ENCODE peak calls at places on chromosomes 12 and 14, in five cellular contexts. P is OCI-LY7, J is GM23338, V is neural progenitor cell, F is HCT116. A is an unnamed sample.

GRCh38 chr14:86357119-86357518 is 827.2 kb downstream of the FLRT2 start:
- DNase-seq in P (no peak), J (no peak), V (no peak), F (no peak), A (no peak)

GRCh38 chr14:28365510-28365909 is 401.1 kb upstream of the FOXG1 start:
- DNase-seq in P (no peak), J (no peak), V (no peak), F (no peak), A (no peak)

GRCh38 chr14:35402323-35403084 is 2.0 kb downstream of the NFKBIA start:
- DNase-seq in P (peak; percentile 15), J (no peak), V (no peak), F (no peak), A (no peak)

GRCh38 chr12:71392521-71393145 is 47.0 kb upstream of the LGR5 start:
- DNase-seq in P (peak; percentile 63), J (peak; percentile 88), V (peak; percentile 74), F (peak; percentile 72), A (peak; percentile 84)

GRCh38 chr14:96176275-96176674 is 28.4 kb upstream of the BDKRB2 start:
- DNase-seq in P (no peak), J (no peak), V (no peak), F (no peak), A (no peak)

GRCh38 chr14:56891226-56891625 is 80.9 kb upstream of the OTX2 start:
- DNase-seq in P (no peak), J (no peak), V (peak; percentile 32), F (no peak), A (no peak)

GRCh38 chr14:61504841-61505340 is 183.5 kb downstream of the PRKCH start:
- DNase-seq in P (no peak), J (no peak), V (no peak), F (no peak), A (no peak)

GRCh38 chr12:2615665-2616387 is 178.9 kb upstream of the FKBP4 start:
- DNase-seq in P (no peak), J (peak; percentile 50), V (peak; percentile 21), F (no peak), A (no peak)

GRCh38 chr14:20630340-20631022 is 11.0 kb downstream of the OR6S1 start:
- DNase-seq in P (no peak), J (peak; percentile 85), V (peak; percentile 60), F (peak; percentile 84), A (peak; percentile 85)

GRCh38 chr12:180445-180844 is 33.5 kb downstream of the SLC6A12 start:
- DNase-seq in P (no peak), J (no peak), V (no peak), F (no peak), A (no peak)

GRCh38 chr12:26047401-26048226 is 77.2 kb downstream of the BHLHE41 start:
- DNase-seq in P (no peak), J (peak; percentile 80), V (peak; percentile 43), F (no peak), A (peak; percentile 40)

GRCh38 chr12:121932176-121932536 is 13.8 kb downstream of the CFAP251 start:
- DNase-seq in P (no peak), J (no peak), V (no peak), F (no peak), A (no peak)

GRCh38 chr12:121927798-121928197 is 9.4 kb downstream of the CFAP251 start:
- DNase-seq in P (no peak), J (no peak), V (no peak), F (no peak), A (no peak)

GRCh38 chr12:121932914-121933521 is 14.6 kb downstream of the CFAP251 start:
- DNase-seq in P (no peak), J (no peak), V (no peak), F (no peak), A (no peak)

GRCh38 chr12:121933522-121934317 is 15.3 kb downstream of the CFAP251 start:
- DNase-seq in P (no peak), J (peak; percentile 83), V (peak; percentile 44), F (no peak), A (no peak)

GRCh38 chr12:121930862-121931261 is 12.5 kb downstream of the CFAP251 start:
- DNase-seq in P (no peak), J (no peak), V (no peak), F (no peak), A (no peak)
- TF ChIP-seq EZH2phosphoT487 in P (no peak), J (no peak), V (no peak), F (no peak), A (no peak)

DNA sequence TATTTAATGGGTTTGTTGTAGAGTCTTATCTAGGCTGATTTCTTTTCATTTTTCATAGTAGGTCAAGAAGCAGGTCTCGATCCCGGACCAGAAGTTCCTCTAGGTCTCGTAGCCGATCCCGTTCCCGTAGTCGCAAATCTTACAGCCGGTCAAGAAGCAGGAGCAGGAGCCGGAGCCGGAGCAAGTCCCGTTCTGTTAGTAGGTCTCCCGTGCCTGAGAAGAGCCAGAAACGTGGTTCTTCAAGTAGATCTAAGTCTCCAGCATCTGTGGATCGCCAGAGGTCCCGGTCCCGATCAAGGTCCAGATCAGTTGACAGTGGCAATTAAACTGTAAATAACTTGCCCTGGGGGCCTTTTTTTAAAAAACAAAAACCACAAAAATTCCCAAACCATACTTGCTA is 4.2 kb downstream of the SRSF5 start:
- DNase-seq in P (no peak), J (no peak), V (no peak), F (no peak), A (no peak)
- H3K4me1 ChIP-seq in P (peaks cover 14% of the 10 kb centered on the region), J (peaks cover 14% of the 10 kb centered on the region), V (peaks cover 20% of the 10 kb centered on the region), F (peaks cover 3% of the 10 kb centered on the region), A (peaks cover 21% of the 10 kb centered on the region)

GRCh38 chr12:89559753-89560152 is 33.9 kb upstream of the POC1B start:
- DNase-seq in P (no peak), J (no peak), V (no peak), F (no peak), A (no peak)
- H3K27ac ChIP-seq in P (no peak overlapping the region), J (no peak overlapping the region), V (no peak overlapping the region), F (no peak overlapping the region), A (no peak overlapping the region)

GRCh38 chr14:24670594-24670993 is 36.6 kb upstream of the GZMB start:
- DNase-seq in P (no peak), J (no peak), V (no peak), F (no peak), A (no peak)
- TF ChIP-seq EZH2phosphoT487 in P (no peak), J (no peak), V (no peak), F (no peak), A (no peak)

DNA sequence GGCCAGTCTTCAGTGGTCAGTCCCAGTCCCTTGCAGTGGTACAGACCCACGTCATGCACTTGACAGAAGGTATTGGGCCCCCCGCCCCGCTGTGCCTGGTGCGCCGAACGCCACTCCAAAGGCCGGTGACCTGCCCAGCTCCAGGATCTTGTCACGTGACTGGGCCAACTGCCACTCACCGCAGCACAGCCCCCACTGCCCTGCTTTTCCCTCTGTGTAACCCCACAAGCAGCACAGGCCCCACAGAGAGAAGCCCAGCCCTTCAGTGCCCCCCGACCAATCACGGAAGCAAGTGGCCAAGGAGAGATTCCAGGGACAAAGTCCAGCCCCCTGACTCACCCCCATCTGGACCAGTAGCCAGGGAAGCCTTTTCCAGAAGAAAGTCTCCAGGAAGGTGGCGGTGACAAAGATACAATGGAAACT is 498 bp downstream of the GPR132 start:
- DNase-seq in P (no peak), J (no peak), V (peak; percentile 52), F (no peak), A (peak; percentile 13)
- H3K4me1 ChIP-seq in P (peaks cover 45% of the 10 kb centered on the region), J (no peaks in the 10 kb centered on the region), V (peaks cover 13% of the 10 kb centered on the region), F (no peaks in the 10 kb centered on the region), A (peaks cover 20% of the 10 kb centered on the region)

DNA sequence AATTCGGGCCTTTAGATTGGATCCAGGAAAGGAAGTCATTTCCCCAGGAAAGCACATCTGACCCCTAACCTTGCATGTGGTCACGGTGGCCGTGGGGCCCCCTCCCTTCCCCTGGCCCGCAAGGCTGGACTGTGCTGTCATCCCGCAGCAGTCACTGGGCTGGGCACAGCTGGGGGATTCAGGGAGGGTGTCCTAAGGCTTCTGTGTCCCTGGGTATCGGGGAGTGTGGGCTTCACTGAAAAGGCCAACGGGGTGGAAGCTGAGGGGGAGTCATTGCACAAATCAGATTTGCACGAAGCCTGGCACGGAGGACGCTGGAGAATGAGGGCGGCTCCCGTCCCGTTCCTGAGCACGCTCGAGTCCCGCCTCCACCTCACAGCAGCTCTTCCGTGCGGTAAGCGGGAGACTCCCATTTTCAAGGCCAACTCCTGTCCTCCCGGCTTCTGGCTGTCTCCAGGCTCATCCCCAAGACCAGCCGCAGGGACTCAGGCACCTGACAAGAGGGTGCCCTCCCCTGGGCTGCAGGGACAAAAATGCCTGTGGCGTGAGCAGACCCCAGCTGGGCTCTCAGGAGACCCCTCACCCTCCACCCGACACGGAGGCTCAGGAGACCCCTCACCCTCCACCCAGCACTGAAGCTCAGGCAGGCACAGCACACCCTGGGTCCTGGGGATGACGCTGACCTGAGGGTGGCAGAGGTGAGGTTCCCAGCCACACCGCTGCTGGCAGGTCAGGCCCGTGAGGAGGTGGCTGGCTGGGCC is 9.5 kb downstream of the XRCC3 start:
- DNase-seq in P (no peak), J (no peak), V (no peak), F (no peak), A (no peak)
- H3K27ac ChIP-seq in P (no peak overlapping the region), J (no peak overlapping the region), V (no peak overlapping the region), F (no peak overlapping the region), A (no peak overlapping the region)

GRCh38 chr12:65496617-65497016 is 218.1 kb downstream of the MSRB3 start:
- DNase-seq in P (no peak), J (no peak), V (no peak), F (no peak), A (no peak)
- TF ChIP-seq EZH2phosphoT487 in P (no peak), J (no peak), V (no peak), F (no peak), A (no peak)

GRCh38 chr12:45725631-45726593 is 3.6 kb upstream of the ARID2 start:
- DNase-seq in P (peak; percentile 56), J (peak; percentile 35), V (peak; percentile 49), F (no peak), A (peak; percentile 63)
- H3K4me1 ChIP-seq in P (peaks cover 33% of the 10 kb centered on the region), J (peaks cover 15% of the 10 kb centered on the region), V (peaks cover 24% of the 10 kb centered on the region), F (no peaks in the 10 kb centered on the region), A (peaks cover 23% of the 10 kb centered on the region)

GRCh38 chr14:92677087-92677668 is 71.2 kb downstream of the LGMN start:
- DNase-seq in P (peak; percentile 36), J (no peak), V (no peak), F (no peak), A (no peak)
- H3K27ac ChIP-seq in P (no peak overlapping the region), J (no peak overlapping the region), V (no peak overlapping the region), F (no peak overlapping the region), A (no peak overlapping the region)

DNA sequence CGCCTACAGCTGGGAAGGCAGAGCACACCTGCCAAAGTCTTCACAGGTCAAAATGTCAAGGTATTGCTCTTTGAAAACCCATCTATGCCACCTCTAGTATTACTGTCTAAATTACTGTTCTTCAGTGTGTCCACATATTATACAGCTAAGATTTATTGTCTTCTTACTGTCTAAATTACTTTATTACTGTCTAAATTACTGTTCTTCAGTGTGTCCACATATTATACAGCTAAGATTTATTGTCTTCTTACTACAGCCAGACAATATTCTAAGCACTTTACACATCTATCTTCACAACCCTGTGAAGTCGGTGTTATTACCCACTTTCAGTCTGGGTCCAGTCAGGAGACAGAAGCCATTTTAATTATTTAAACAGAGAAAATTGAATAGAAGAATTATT is 173.9 kb downstream of the MYRFL start:
- DNase-seq in P (no peak), J (no peak), V (no peak), F (no peak), A (no peak)
- TF ChIP-seq EZH2phosphoT487 in P (no peak), J (no peak), V (no peak), F (no peak), A (no peak)

A was measured in PC-3.